ENCODE peak calls at places on chromosomes 12 and 14, in five cellular contexts. One of them, this sample, is unnamed.

GRCh38 chr12:57389033-57389432 is 41.8 kb downstream of the R3HDM2 start:
- DNase-seq in fibroblast of mammary gland: peak
- DNase-seq in stomach: no peak
- DNase-seq in foreskin fibroblast: peak
- DNase-seq in HCT116: peak
- DNase-seq in this sample: peak

GRCh38 chr12:89072303-89073026 is 279.8 kb downstream of the DUSP6 start:
- DNase-seq in stomach: no peak
- DNase-seq in HCT116: no peak
- DNase-seq in foreskin fibroblast: no peak
- DNase-seq in fibroblast of mammary gland: no peak
- DNase-seq in this sample: no peak

GRCh38 chr12:68812553-68813241 is 4.7 kb downstream of the MDM2 start:
- DNase-seq in stomach: no peak
- DNase-seq in HCT116: no peak
- DNase-seq in fibroblast of mammary gland: no peak
- DNase-seq in foreskin fibroblast: no peak
- DNase-seq in this sample: no peak

GRCh38 chr14:51448831-51449665 is 202.7 kb upstream of the FRMD6 start:
- DNase-seq in fibroblast of mammary gland: peak
- DNase-seq in HCT116: no peak
- DNase-seq in foreskin fibroblast: peak
- DNase-seq in stomach: no peak
- DNase-seq in this sample: peak

GRCh38 chr14:99127651-99128167 is 144.3 kb downstream of the BCL11B start:
- DNase-seq in foreskin fibroblast: no peak
- DNase-seq in stomach: peak
- DNase-seq in fibroblast of mammary gland: no peak
- DNase-seq in HCT116: no peak
- DNase-seq in this sample: no peak

GRCh38 chr14:60565211-60565610 is 56.3 kb downstream of the SIX6 start:
- DNase-seq in HCT116: no peak
- DNase-seq in fibroblast of mammary gland: peak
- DNase-seq in stomach: no peak
- DNase-seq in foreskin fibroblast: peak
- DNase-seq in this sample: peak

GRCh38 chr12:92863255-92863654 is 65.8 kb downstream of the EEA1 start:
- DNase-seq in foreskin fibroblast: no peak
- DNase-seq in stomach: no peak
- DNase-seq in fibroblast of mammary gland: no peak
- DNase-seq in HCT116: no peak
- DNase-seq in this sample: no peak

GRCh38 chr14:97978336-97978735 is 1181.2 kb downstream of the VRK1 start:
- DNase-seq in fibroblast of mammary gland: peak
- DNase-seq in HCT116: peak
- DNase-seq in stomach: peak
- DNase-seq in foreskin fibroblast: peak
- DNase-seq in this sample: no peak

GRCh38 chr12:128269108-128269713 is 2.2 kb downstream of the TMEM132C start:
- DNase-seq in foreskin fibroblast: no peak
- DNase-seq in stomach: no peak
- DNase-seq in HCT116: no peak
- DNase-seq in fibroblast of mammary gland: no peak
- DNase-seq in this sample: no peak

GRCh38 chr12:31973818-31974217 is 14.6 kb downstream of the RESF1 start:
- DNase-seq in foreskin fibroblast: no peak
- DNase-seq in HCT116: no peak
- DNase-seq in fibroblast of mammary gland: no peak
- DNase-seq in stomach: no peak
- DNase-seq in this sample: no peak

GRCh38 chr14:89748004-89748403 is 206.5 kb downstream of the EFCAB11 start:
- DNase-seq in HCT116: no peak
- DNase-seq in fibroblast of mammary gland: peak
- DNase-seq in foreskin fibroblast: peak
- DNase-seq in stomach: no peak
- DNase-seq in this sample: no peak

GRCh38 chr12:105736498-105736897 is 402.3 kb downstream of the NUAK1 start:
- DNase-seq in fibroblast of mammary gland: no peak
- DNase-seq in stomach: no peak
- DNase-seq in foreskin fibroblast: no peak
- DNase-seq in HCT116: no peak
- DNase-seq in this sample: no peak

GRCh38 chr12:78018146-78018910 is 187.6 kb downstream of the NAV3 start:
- DNase-seq in HCT116: no peak
- DNase-seq in stomach: no peak
- DNase-seq in fibroblast of mammary gland: no peak
- DNase-seq in foreskin fibroblast: no peak
- DNase-seq in this sample: no peak

GRCh38 chr12:24562761-24563392 is 386.0 kb downstream of the BCAT1 start:
- DNase-seq in stomach: no peak
- DNase-seq in foreskin fibroblast: peak
- DNase-seq in fibroblast of mammary gland: peak
- DNase-seq in HCT116: no peak
- DNase-seq in this sample: no peak

GRCh38 chr12:96121271-96121711 is 72.9 kb upstream of the ELK3 start:
- DNase-seq in fibroblast of mammary gland: peak
- DNase-seq in stomach: no peak
- DNase-seq in foreskin fibroblast: peak
- DNase-seq in HCT116: no peak
- DNase-seq in this sample: no peak

GRCh38 chr12:80195143-80195726 is 95.9 kb downstream of the OTOGL start:
- DNase-seq in HCT116: peak
- DNase-seq in fibroblast of mammary gland: peak
- DNase-seq in stomach: no peak
- DNase-seq in foreskin fibroblast: peak
- DNase-seq in this sample: peak

GRCh38 chr12:60845696-60846095 is 1249.9 kb downstream of the SLC16A7 start:
- DNase-seq in stomach: no peak
- DNase-seq in foreskin fibroblast: no peak
- DNase-seq in fibroblast of mammary gland: no peak
- DNase-seq in HCT116: no peak
- DNase-seq in this sample: no peak

GRCh38 chr12:87756111-87756510 is 273.1 kb downstream of the C12orf50 start:
- DNase-seq in fibroblast of mammary gland: peak
- DNase-seq in foreskin fibroblast: peak
- DNase-seq in stomach: no peak
- DNase-seq in HCT116: no peak
- DNase-seq in this sample: peak

GRCh38 chr14:63205850-63206249 is 1.6 kb downstream of the RHOJ start:
- DNase-seq in HCT116: no peak
- DNase-seq in fibroblast of mammary gland: no peak
- DNase-seq in foreskin fibroblast: no peak
- DNase-seq in stomach: no peak
- DNase-seq in this sample: no peak

GRCh38 chr12:77033658-77034164 is 31.7 kb downstream of the E2F7 start:
- DNase-seq in foreskin fibroblast: no peak
- DNase-seq in stomach: no peak
- DNase-seq in HCT116: no peak
- DNase-seq in fibroblast of mammary gland: no peak
- DNase-seq in this sample: no peak

GRCh38 chr14:33412450-33412849 is 473.8 kb downstream of the NPAS3 start:
- DNase-seq in fibroblast of mammary gland: no peak
- DNase-seq in foreskin fibroblast: no peak
- DNase-seq in stomach: no peak
- DNase-seq in HCT116: no peak
- DNase-seq in this sample: no peak

GRCh38 chr12:27592548-27592947 is 68.5 kb downstream of the PPFIBP1 start:
- DNase-seq in stomach: peak
- DNase-seq in fibroblast of mammary gland: peak
- DNase-seq in foreskin fibroblast: peak
- DNase-seq in HCT116: no peak
- DNase-seq in this sample: no peak

GRCh38 chr12:53696285-53696654 is 20.4 kb upstream of the ATP5MC2 start:
- DNase-seq in stomach: peak
- DNase-seq in fibroblast of mammary gland: peak
- DNase-seq in HCT116: peak
- DNase-seq in foreskin fibroblast: peak
- DNase-seq in this sample: no peak

GRCh38 chr12:49094104-49094948 is at the start of gene DHH:
- DNase-seq in HCT116: no peak
- DNase-seq in stomach: no peak
- DNase-seq in foreskin fibroblast: peak
- DNase-seq in fibroblast of mammary gland: no peak
- DNase-seq in this sample: no peak

GRCh38 chr14:78310263-78310662 is 140.1 kb downstream of the NRXN3 start:
- DNase-seq in HCT116: no peak
- DNase-seq in fibroblast of mammary gland: no peak
- DNase-seq in stomach: no peak
- DNase-seq in foreskin fibroblast: no peak
- DNase-seq in this sample: no peak

GRCh38 chr12:113855998-113856397 is 110.1 kb downstream of the RBM19 start:
- DNase-seq in foreskin fibroblast: no peak
- DNase-seq in stomach: no peak
- DNase-seq in HCT116: no peak
- DNase-seq in fibroblast of mammary gland: no peak
- DNase-seq in this sample: no peak

GRCh38 chr12:90323217-90323616 is 614.6 kb upstream of the ATP2B1 start:
- DNase-seq in HCT116: no peak
- DNase-seq in fibroblast of mammary gland: no peak
- DNase-seq in stomach: no peak
- DNase-seq in foreskin fibroblast: no peak
- DNase-seq in this sample: no peak

GRCh38 chr12:48441122-48441521 is 31.2 kb upstream of the ANP32D start:
- DNase-seq in stomach: no peak
- DNase-seq in fibroblast of mammary gland: no peak
- DNase-seq in HCT116: no peak
- DNase-seq in foreskin fibroblast: no peak
- DNase-seq in this sample: no peak

GRCh38 chr12:25121916-25122315 is 73.0 kb downstream of the DNAI7 start:
- DNase-seq in HCT116: no peak
- DNase-seq in stomach: no peak
- DNase-seq in foreskin fibroblast: peak
- DNase-seq in fibroblast of mammary gland: peak
- DNase-seq in this sample: no peak

GRCh38 chr14:69539631-69540410 is 34.9 kb downstream of the CCDC177 start:
- DNase-seq in stomach: peak
- DNase-seq in HCT116: no peak
- DNase-seq in fibroblast of mammary gland: peak
- DNase-seq in foreskin fibroblast: peak
- DNase-seq in this sample: peak

GRCh38 chr12:15996254-15996653 is 85.1 kb downstream of the DERA start:
- DNase-seq in foreskin fibroblast: peak
- DNase-seq in HCT116: no peak
- DNase-seq in stomach: no peak
- DNase-seq in fibroblast of mammary gland: peak
- DNase-seq in this sample: no peak

GRCh38 chr14:33925209-33925608 is 25.7 kb downstream of the EGLN3 start:
- DNase-seq in foreskin fibroblast: no peak
- DNase-seq in HCT116: no peak
- DNase-seq in fibroblast of mammary gland: no peak
- DNase-seq in stomach: no peak
- DNase-seq in this sample: no peak

GRCh38 chr12:10101042-10101579 is 2.3 kb upstream of the CLEC1A start:
- DNase-seq in stomach: no peak
- DNase-seq in HCT116: no peak
- DNase-seq in foreskin fibroblast: peak
- DNase-seq in fibroblast of mammary gland: peak
- DNase-seq in this sample: peak
- TF ChIP-seq CTCF in stomach: no peak
- TF ChIP-seq CTCF in HCT116: no peak
- TF ChIP-seq CTCF in foreskin fibroblast: no peak
- TF ChIP-seq CTCF in fibroblast of mammary gland: no peak
- TF ChIP-seq CTCF in this sample: no peak

GRCh38 chr14:100173353-100173752 is 13.9 kb upstream of the DEGS2 start:
- DNase-seq in foreskin fibroblast: no peak
- DNase-seq in HCT116: no peak
- DNase-seq in fibroblast of mammary gland: no peak
- DNase-seq in stomach: no peak
- DNase-seq in this sample: no peak
- TF ChIP-seq CTCF in foreskin fibroblast: no peak
- TF ChIP-seq CTCF in HCT116: no peak
- TF ChIP-seq CTCF in fibroblast of mammary gland: no peak
- TF ChIP-seq CTCF in stomach: no peak
- TF ChIP-seq CTCF in this sample: no peak

GRCh38 chr14:64763801-64764511 is 59.7 kb downstream of the PLEKHG3 start:
- DNase-seq in stomach: no peak
- DNase-seq in fibroblast of mammary gland: no peak
- DNase-seq in foreskin fibroblast: peak
- DNase-seq in HCT116: no peak
- DNase-seq in this sample: no peak
- TF ChIP-seq CTCF in stomach: no peak
- TF ChIP-seq CTCF in fibroblast of mammary gland: no peak
- TF ChIP-seq CTCF in foreskin fibroblast: no peak
- TF ChIP-seq CTCF in HCT116: no peak
- TF ChIP-seq CTCF in this sample: no peak

DNA sequence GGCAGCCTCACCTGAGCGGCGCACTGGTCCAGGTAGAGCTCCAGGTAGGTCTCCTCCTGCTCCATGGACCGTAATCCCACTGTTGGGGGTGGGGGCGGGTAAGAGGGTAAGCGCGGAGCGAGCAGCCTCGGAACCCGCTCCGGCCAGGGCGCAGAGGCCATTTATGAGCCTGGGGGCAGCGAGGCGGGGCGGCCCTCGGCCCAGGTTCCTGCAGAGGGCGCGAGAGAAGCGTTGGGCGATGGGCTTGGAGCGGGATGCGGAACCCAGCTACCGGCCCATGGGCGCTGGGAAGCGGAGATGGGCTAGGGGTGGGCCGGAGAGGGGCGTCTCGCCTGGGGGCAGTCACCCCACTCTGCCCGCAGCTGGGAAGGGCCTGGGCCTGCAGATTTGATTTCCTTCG is at the start of gene TBPL2:
- DNase-seq in HCT116: no peak
- DNase-seq in foreskin fibroblast: no peak
- DNase-seq in stomach: no peak
- DNase-seq in fibroblast of mammary gland: no peak
- DNase-seq in this sample: no peak
- TF ChIP-seq CTCF in HCT116: no peak
- TF ChIP-seq CTCF in foreskin fibroblast: no peak
- TF ChIP-seq CTCF in stomach: no peak
- TF ChIP-seq CTCF in fibroblast of mammary gland: no peak
- TF ChIP-seq CTCF in this sample: no peak

This sample was measured in AG09319.